ENCODE peak calls at places on chromosomes 7 and 10, in four cellular contexts. One of them, this sample, is unnamed.
A peak's percentile ranks its signal among the peaks of the same experiment; 100 is the strongest.

GRCh38 chr7:105838273-105839141 is 37.9 kb downstream of the ATXN7L1 start:
- DNase-seq in Panc1: no peak
- DNase-seq in NCI-H524: peak; percentile 75
- DNase-seq in renal cortical epithelial cell: peak; percentile 32
- DNase-seq in this sample: no peak

GRCh38 chr10:77253037-77253436 is 384.6 kb downstream of the KCNMA1 start:
- DNase-seq in renal cortical epithelial cell: no peak
- DNase-seq in NCI-H524: peak; percentile 82
- DNase-seq in Panc1: no peak
- DNase-seq in this sample: no peak

GRCh38 chr10:30368065-30368718 is 19.1 kb upstream of the MTPAP start:
- DNase-seq in renal cortical epithelial cell: no peak
- DNase-seq in NCI-H524: no peak
- DNase-seq in Panc1: no peak
- DNase-seq in this sample: no peak

GRCh38 chr10:130409346-130409745 is 273.2 kb downstream of the GLRX3 start:
- DNase-seq in Panc1: no peak
- DNase-seq in renal cortical epithelial cell: no peak
- DNase-seq in NCI-H524: no peak
- DNase-seq in this sample: no peak

GRCh38 chr10:50991496-50992355 is 82.6 kb upstream of the PRKG1 start:
- DNase-seq in NCI-H524: no peak
- DNase-seq in renal cortical epithelial cell: no peak
- DNase-seq in Panc1: no peak
- DNase-seq in this sample: no peak

GRCh38 chr10:132632851-132633684 is 95.5 kb downstream of the INPP5A start:
- DNase-seq in NCI-H524: no peak
- DNase-seq in Panc1: no peak
- DNase-seq in renal cortical epithelial cell: peak; percentile 7
- DNase-seq in this sample: no peak

GRCh38 chr10:5665380-5666323 is 743 bp downstream of the ASB13 start:
- DNase-seq in NCI-H524: no peak
- DNase-seq in Panc1: no peak
- DNase-seq in renal cortical epithelial cell: peak; percentile 47
- DNase-seq in this sample: peak; percentile 33

GRCh38 chr10:121415017-121415416 is 183.2 kb downstream of the FGFR2 start:
- DNase-seq in NCI-H524: no peak
- DNase-seq in Panc1: no peak
- DNase-seq in renal cortical epithelial cell: no peak
- DNase-seq in this sample: no peak

GRCh38 chr7:45683556-45684148 is 109.5 kb downstream of the ADCY1 start:
- DNase-seq in renal cortical epithelial cell: no peak
- DNase-seq in NCI-H524: no peak
- DNase-seq in Panc1: no peak
- DNase-seq in this sample: no peak

GRCh38 chr10:113454341-113455061 is 98.4 kb upstream of the HABP2 start:
- DNase-seq in NCI-H524: no peak
- DNase-seq in Panc1: no peak
- DNase-seq in renal cortical epithelial cell: peak; percentile 21
- DNase-seq in this sample: peak; percentile 32

This sample was measured in K562.